ENCODE peak calls at places on chromosome 1, in ten cellular contexts. S is heart left ventricle, G is fibroblast of mammary gland, K is GM13976, V is tibial nerve, T is body of pancreas, P is AG09319, D is type B pancreatic cell, F is astrocyte of the spinal cord, L is HFFc6. E is an unnamed sample.

GRCh38 chr1:119544165-119544762 is 37.3 kb downstream of the HSD3B1 start:
- DNase-seq in S (no peak), G (peak), K (no peak), V (no peak), T (no peak), P (no peak), D (no peak), F (no peak), L (no peak), E (no peak)

GRCh38 chr1:212967767-212968166 is 17.4 kb downstream of the VASH2 start:
- DNase-seq in S (no peak), G (peak), K (no peak), V (no peak), T (no peak), P (no peak), D (no peak), F (peak), L (peak), E (peak)

GRCh38 chr1:199173356-199173755 is 534.5 kb downstream of the PTPRC start:
- DNase-seq in S (no peak), G (peak), K (peak), V (no peak), T (no peak), P (no peak), D (no peak), F (peak), L (peak), E (no peak)

GRCh38 chr1:154220970-154221814 is 437 bp downstream of the UBAP2L start:
- DNase-seq in S (peak), G (peak), K (peak), V (peak), T (peak), P (no peak), D (peak), F (peak), L (peak), E (peak)

GRCh38 chr1:101293461-101294045 is 56.7 kb downstream of the S1PR1 start:
- DNase-seq in S (no peak), G (peak), K (no peak), V (no peak), T (no peak), P (no peak), D (no peak), F (peak), L (peak), E (no peak)

GRCh38 chr1:55466343-55466742 is 251.2 kb upstream of the USP24 start:
- DNase-seq in S (no peak), G (peak), K (no peak), V (no peak), T (no peak), P (peak), D (no peak), F (no peak), L (no peak), E (no peak)

GRCh38 chr1:115320368-115320767 is 17.7 kb downstream of the NGF start:
- DNase-seq in S (no peak), G (peak), K (no peak), V (no peak), T (no peak), P (no peak), D (no peak), F (no peak), L (no peak), E (no peak)

GRCh38 chr1:44454704-44455103 is 49.6 kb downstream of the RNF220 start:
- DNase-seq in S (no peak), G (no peak), K (no peak), V (no peak), T (no peak), P (no peak), D (no peak), F (no peak), L (no peak), E (no peak)

GRCh38 chr1:90726716-90727480 is 9.8 kb upstream of the BARHL2 start:
- DNase-seq in S (no peak), G (no peak), K (peak), V (no peak), T (no peak), P (no peak), D (no peak), F (no peak), L (no peak), E (no peak)

GRCh38 chr1:198529414-198529813 is 11.1 kb downstream of the ATP6V1G3 start:
- DNase-seq in S (no peak), G (peak), K (no peak), V (no peak), T (no peak), P (peak), D (no peak), F (peak), L (peak), E (no peak)

GRCh38 chr1:154431586-154432373 is 26.6 kb downstream of the IL6R start:
- DNase-seq in S (no peak), G (peak), K (no peak), V (no peak), T (peak), P (peak), D (no peak), F (peak), L (peak), E (no peak)

GRCh38 chr1:40032240-40032891 is 8.2 kb upstream of the CAP1 start:
- DNase-seq in S (peak), G (peak), K (peak), V (peak), T (peak), P (peak), D (no peak), F (peak), L (peak), E (no peak)

GRCh38 chr1:26959722-26960624 is at the start of gene KDF1:
- DNase-seq in S (no peak), G (no peak), K (no peak), V (no peak), T (peak), P (no peak), D (peak), F (no peak), L (no peak), E (no peak)

GRCh38 chr1:213032651-213033050 is 17.0 kb upstream of the ANGEL2 start:
- DNase-seq in S (no peak), G (no peak), K (no peak), V (no peak), T (no peak), P (no peak), D (no peak), F (no peak), L (no peak), E (no peak)

GRCh38 chr1:248243204-248243603 is 12.0 kb downstream of the OR2M4 start:
- DNase-seq in S (no peak), G (peak), K (peak), V (no peak), T (peak), P (no peak), D (no peak), F (peak), L (peak), E (no peak)

GRCh38 chr1:182803846-182804245 is 14.3 kb downstream of the NPL start:
- DNase-seq in S (no peak), G (no peak), K (no peak), V (no peak), T (no peak), P (no peak), D (no peak), F (no peak), L (no peak), E (no peak)

GRCh38 chr1:222038971-222039370 is 297.1 kb upstream of the DUSP10 start:
- DNase-seq in S (no peak), G (no peak), K (no peak), V (no peak), T (no peak), P (no peak), D (no peak), F (no peak), L (no peak), E (no peak)

GRCh38 chr1:108211014-108211413 is 10.9 kb upstream of the SLC25A24 start:
- DNase-seq in S (no peak), G (no peak), K (no peak), V (no peak), T (no peak), P (no peak), D (no peak), F (no peak), L (no peak), E (no peak)

GRCh38 chr1:157045251-157046218 is at the start of gene ARHGEF11:
- DNase-seq in S (peak), G (peak), K (peak), V (peak), T (peak), P (peak), D (peak), F (peak), L (peak), E (peak)

GRCh38 chr1:106224426-106224825 is 832.0 kb upstream of the PRMT6 start:
- DNase-seq in S (no peak), G (no peak), K (no peak), V (no peak), T (no peak), P (no peak), D (no peak), F (peak), L (no peak), E (no peak)

GRCh38 chr1:56411484-56412180 is 167.7 kb downstream of the PLPP3 start:
- DNase-seq in S (peak), G (peak), K (no peak), V (no peak), T (peak), P (peak), D (no peak), F (no peak), L (no peak), E (no peak)

GRCh38 chr1:20405893-20406604 is 80.0 kb downstream of the CAMK2N1 start:
- DNase-seq in S (no peak), G (peak), K (no peak), V (no peak), T (peak), P (peak), D (peak), F (peak), L (no peak), E (peak)

GRCh38 chr1:45134468-45134873 is 71.9 kb downstream of the ZSWIM5 start:
- DNase-seq in S (no peak), G (no peak), K (no peak), V (no peak), T (peak), P (no peak), D (no peak), F (no peak), L (no peak), E (no peak)

GRCh38 chr1:218658294-218658693 is 313.2 kb downstream of the TGFB2 start:
- DNase-seq in S (no peak), G (no peak), K (no peak), V (no peak), T (no peak), P (no peak), D (no peak), F (peak), L (peak), E (no peak)

GRCh38 chr1:108141604-108142003 is 58.5 kb downstream of the SLC25A24 start:
- DNase-seq in S (no peak), G (peak), K (no peak), V (no peak), T (no peak), P (no peak), D (no peak), F (peak), L (peak), E (no peak)

GRCh38 chr1:31335007-31335406 is 37.9 kb downstream of the FABP3 start:
- DNase-seq in S (no peak), G (peak), K (peak), V (no peak), T (no peak), P (no peak), D (no peak), F (peak), L (peak), E (no peak)

GRCh38 chr1:41743361-41743760 is 175.4 kb downstream of the HIVEP3 start:
- DNase-seq in S (no peak), G (peak), K (no peak), V (no peak), T (no peak), P (no peak), D (no peak), F (peak), L (peak), E (no peak)

GRCh38 chr1:41740630-41741239 is 178.0 kb downstream of the HIVEP3 start:
- DNase-seq in S (no peak), G (no peak), K (no peak), V (no peak), T (peak), P (no peak), D (no peak), F (no peak), L (no peak), E (no peak)

GRCh38 chr1:41741244-41741643 is 177.5 kb downstream of the HIVEP3 start:
- DNase-seq in S (no peak), G (no peak), K (no peak), V (no peak), T (no peak), P (no peak), D (no peak), F (no peak), L (no peak), E (no peak)

GRCh38 chr1:41742219-41742618 is 176.5 kb downstream of the HIVEP3 start:
- DNase-seq in S (no peak), G (peak), K (no peak), V (no peak), T (no peak), P (peak), D (no peak), F (peak), L (peak), E (no peak)

GRCh38 chr1:41745022-41745421 is 173.7 kb downstream of the HIVEP3 start:
- DNase-seq in S (no peak), G (no peak), K (peak), V (no peak), T (no peak), P (no peak), D (no peak), F (no peak), L (no peak), E (no peak)
- TF ChIP-seq CTCF in S (no peak), G (no peak), K (no peak), V (no peak), T (no peak), P (no peak), D (no peak), F (no peak), L (no peak), E (no peak)

DNA sequence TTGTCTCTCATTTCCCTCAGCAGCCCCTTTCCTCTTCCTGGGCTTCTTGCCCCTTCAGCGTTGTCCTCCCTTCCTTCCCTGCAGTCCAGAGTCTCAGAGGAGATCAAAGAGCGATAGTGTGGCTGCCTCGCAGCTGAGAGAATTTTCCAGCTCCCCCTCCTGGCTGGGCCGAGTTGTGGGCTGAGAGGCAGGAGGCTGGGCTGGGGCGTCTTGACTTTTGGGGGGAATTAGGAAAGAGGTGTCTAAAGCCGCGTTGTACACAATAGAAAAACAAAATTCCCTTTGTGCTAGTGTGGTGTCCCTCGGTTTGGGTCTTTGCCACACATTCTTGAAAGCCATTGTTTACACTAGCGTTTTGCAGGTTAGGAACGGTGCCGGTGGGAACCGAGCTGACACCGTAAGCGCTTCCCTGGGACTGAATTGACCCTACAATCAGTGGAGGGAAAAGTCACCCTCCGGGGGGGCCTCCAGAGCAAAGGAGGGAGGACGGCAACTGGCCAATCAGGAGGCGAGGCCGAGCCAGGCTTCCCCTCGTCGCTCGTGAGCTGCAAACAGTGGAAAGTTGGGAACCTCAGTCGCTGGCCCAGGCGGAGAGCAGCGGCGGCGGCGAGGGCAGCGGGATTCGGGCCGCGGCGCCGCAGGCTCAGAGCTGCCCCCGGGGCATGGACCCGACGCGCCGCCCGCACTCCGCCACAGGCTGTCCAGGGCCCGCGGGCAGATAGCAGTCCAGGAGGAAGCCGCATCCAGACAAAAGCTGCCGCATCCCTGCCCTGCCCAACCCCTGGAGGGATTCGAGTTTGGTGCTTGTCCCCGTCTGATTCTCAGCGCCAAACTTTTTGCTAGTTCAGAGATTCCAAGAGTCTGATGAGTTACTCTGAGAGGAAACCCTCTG is at the start of gene HMCN1:
- DNase-seq in S (peak), G (peak), K (peak), V (peak), T (peak), P (no peak), D (peak), F (peak), L (peak), E (peak)
- TF ChIP-seq CTCF in S (no peak), G (peak), K (no peak), V (no peak), T (peak), P (peak), D (peak), F (peak), L (peak), E (no peak)

DNA sequence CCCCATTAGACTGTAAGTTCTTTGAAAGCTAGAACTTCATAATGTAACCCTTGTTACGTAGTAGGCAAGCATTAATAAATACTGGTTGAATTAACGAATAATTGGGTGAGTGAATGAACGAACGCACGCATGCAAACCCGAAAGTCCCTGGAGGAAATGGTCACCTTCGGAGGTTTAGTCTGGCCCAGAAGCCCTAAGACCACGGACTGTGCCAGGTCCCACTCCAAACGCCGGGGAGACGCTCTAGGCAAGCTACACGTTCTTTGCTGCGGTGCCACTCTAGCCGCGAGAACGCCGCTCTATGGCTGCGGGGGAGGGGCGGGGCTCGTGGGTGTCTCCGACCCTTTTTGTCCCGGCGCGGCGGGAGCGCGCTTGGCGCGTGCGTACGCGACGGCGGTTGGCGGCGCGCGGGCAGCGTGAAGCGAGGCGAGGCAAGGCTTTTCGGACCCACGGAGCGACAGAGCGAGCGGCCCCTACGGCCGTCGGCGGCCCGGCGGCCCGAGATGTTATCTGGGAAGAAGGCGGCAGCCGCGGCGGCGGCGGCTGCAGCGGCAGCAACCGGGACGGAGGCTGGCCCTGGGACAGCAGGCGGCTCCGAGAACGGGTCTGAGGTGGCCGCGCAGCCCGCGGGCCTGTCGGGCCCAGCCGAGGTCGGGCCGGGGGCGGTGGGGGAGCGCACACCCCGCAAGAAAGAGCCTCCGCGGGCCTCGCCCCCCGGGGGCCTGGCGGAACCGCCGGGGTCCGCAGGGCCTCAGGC is at the start of gene KDM1A:
- DNase-seq in S (peak), G (peak), K (peak), V (peak), T (peak), P (peak), D (peak), F (peak), L (peak), E (peak)
- TF ChIP-seq CTCF in S (peak), G (no peak), K (peak), V (no peak), T (peak), P (peak), D (peak), F (peak), L (no peak), E (no peak)

GRCh38 chr1:64995316-64995715 is 29.0 kb upstream of the JAK1 start:
- DNase-seq in S (no peak), G (no peak), K (no peak), V (no peak), T (no peak), P (no peak), D (no peak), F (no peak), L (no peak), E (no peak)
- TF ChIP-seq CTCF in S (no peak), G (no peak), K (no peak), V (no peak), T (no peak), P (no peak), D (no peak), F (no peak), L (no peak), E (no peak)

DNA sequence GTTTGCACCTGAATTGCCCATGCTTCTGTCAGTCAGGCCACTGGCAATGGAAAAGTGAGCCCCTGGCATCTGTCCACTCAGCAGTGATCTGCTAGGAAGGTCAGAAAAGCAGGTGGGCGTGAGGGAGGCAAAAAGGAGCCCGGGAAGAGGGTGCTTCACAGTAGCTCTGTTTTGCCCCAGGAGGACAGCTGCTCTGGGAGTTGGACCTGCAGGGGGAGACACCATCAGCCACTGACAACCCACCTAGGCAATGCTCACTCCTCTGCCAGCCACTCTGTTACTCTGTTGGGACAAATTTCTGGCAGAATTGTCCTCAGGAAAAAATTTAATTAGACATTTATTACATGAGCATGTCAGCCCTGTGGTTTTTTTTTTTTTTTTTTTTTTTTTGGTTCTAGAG is 146.4 kb downstream of the LRIG2 start:
- DNase-seq in S (no peak), G (no peak), K (no peak), V (no peak), T (no peak), P (no peak), D (no peak), F (no peak), L (no peak), E (no peak)
- TF ChIP-seq CTCF in S (peak), G (peak), K (no peak), V (no peak), T (no peak), P (peak), D (no peak), F (peak), L (peak), E (no peak)

GRCh38 chr1:23210351-23210785 is 6.9 kb downstream of the HTR1D start:
- DNase-seq in S (no peak), G (no peak), K (no peak), V (no peak), T (no peak), P (no peak), D (no peak), F (no peak), L (no peak), E (no peak)
- TF ChIP-seq CTCF in S (no peak), G (no peak), K (no peak), V (no peak), T (no peak), P (no peak), D (peak), F (peak), L (no peak), E (no peak)

DNA sequence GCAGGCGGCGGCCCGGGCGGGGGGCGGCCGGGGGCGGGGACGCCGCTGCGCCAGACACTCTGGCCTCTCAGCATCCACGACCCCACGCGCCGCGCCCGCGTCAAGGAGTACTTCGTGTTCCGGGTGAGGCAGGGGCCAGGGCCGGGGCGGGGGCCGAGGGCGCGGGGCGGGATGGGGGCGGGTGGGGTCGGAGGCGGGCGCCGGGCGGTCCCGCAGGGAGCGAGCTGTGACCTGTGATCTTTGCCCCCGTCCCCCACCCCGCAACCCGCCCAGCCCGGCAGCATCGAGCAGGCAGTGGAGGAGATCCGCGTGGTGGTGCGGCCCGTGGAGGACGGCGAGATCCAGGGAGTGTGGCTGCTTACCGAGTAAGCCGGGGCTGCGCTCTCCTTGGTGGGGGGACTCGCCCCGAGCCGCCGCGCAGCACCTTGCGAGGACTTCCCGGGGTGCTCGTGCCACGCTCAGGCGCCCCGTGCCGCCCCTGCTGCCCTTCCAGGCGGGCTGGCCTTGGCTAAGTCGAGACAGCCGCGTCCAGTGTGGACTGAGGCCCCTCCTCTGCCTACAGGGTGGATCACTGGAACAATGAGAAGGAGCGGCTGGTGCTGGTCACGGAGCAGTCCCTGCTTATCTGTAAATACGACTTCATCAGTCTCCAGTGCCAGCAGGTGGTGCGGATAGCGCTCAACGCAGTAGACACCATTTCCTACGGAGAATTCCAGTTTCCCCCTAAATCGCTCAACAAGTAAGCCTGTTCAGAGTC is 514 bp downstream of the TPRG1L start:
- DNase-seq in S (no peak), G (peak), K (no peak), V (no peak), T (peak), P (no peak), D (no peak), F (peak), L (peak), E (no peak)
- TF ChIP-seq CTCF in S (no peak), G (no peak), K (no peak), V (no peak), T (no peak), P (no peak), D (no peak), F (no peak), L (peak), E (no peak)